ENCODE peak calls at places on chromosomes 4 and X, in seven cellular contexts. Q is sigmoid colon, U is suprapubic skin, P is GM12878, Z is breast epithelium, Y is spleen, O is vagina. V is an unnamed sample. For H3K36me3, the result is how much of the 10 kb centered on the place peaks cover.

GRCh38 chr4:103076777-103077347 is 301 bp upstream of the SLC9B2 start:
- DNase-seq in Q (no peak), P (no peak), O (no peak), Y (no peak), U (no peak), Z (no peak), V (no peak)

GRCh38 chr4:83757121-83757621 is 221.3 kb downstream of the GPAT3 start:
- DNase-seq in U (no peak), O (no peak), Y (no peak), Z (no peak), Q (no peak), P (no peak), V (no peak)

GRCh38 chrX:23228950-23229448 is 105.7 kb upstream of the PTCHD1 start:
- DNase-seq in Q (no peak), P (no peak), Z (no peak), U (no peak), O (no peak), Y (no peak), V (peak)

GRCh38 chr4:1049591-1049905 is 38.1 kb downstream of the FGFRL1 start:
- DNase-seq in O (no peak), Y (peak), U (peak), Q (peak), Z (peak), P (no peak), V (peak)

GRCh38 chr4:121050251-121050650 is 22.1 kb downstream of the NDNF start:
- DNase-seq in Q (no peak), P (no peak), Y (no peak), O (no peak), U (no peak), Z (no peak), V (no peak)

GRCh38 chr4:105619193-105619931 is 66.9 kb downstream of the ARHGEF38 start:
- DNase-seq in Z (peak), U (peak), Q (peak), Y (peak), O (no peak), P (no peak), V (peak)

GRCh38 chrX:1468250-1468772 is 15.6 kb upstream of the ASMTL start:
- DNase-seq in Y (peak), O (no peak), Z (no peak), U (no peak), P (peak), Q (peak), V (peak)

GRCh38 chrX:16512401-16512776 is 137.6 kb upstream of the S100G start:
- DNase-seq in Z (no peak), Y (no peak), O (no peak), P (no peak), U (no peak), Q (no peak), V (no peak)

GRCh38 chrX:111100191-111100590 is 4.2 kb downstream of the PAK3 start:
- DNase-seq in Z (no peak), P (no peak), Y (peak), O (no peak), U (no peak), Q (no peak), V (no peak)

GRCh38 chr4:139241086-139241783 is 38.8 kb downstream of the MGARP start:
- DNase-seq in Y (no peak), U (no peak), Z (no peak), P (no peak), O (no peak), Q (no peak), V (no peak)

GRCh38 chr4:173288296-173288695 is 45.9 kb downstream of the HMGB2 start:
- DNase-seq in Z (no peak), Y (no peak), U (no peak), P (peak), Q (peak), O (no peak), V (peak)

GRCh38 chr4:136918772-136919171 is 613.5 kb downstream of the PCDH18 start:
- DNase-seq in U (no peak), Z (no peak), O (no peak), Y (no peak), Q (no peak), P (no peak), V (no peak)

DNA sequence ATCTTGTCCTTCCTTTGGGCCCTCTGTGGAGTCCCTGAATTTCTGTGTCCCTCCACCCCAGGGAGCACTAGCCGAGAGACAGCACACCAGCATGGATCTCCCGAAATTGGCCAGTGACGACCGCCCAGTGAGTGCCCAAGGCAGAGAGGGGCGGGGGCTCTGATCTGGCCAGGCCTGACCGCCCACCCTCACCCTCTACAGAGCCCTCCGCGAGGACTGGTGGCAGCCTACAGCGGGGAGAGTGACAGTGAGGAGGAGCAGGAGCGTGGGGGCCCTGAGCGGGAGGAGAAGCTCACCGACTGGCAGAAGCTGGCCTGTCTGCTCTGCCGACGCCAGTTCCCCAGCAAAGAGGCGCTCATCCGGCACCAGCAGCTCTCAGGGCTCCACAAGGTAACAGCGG is 8.4 kb upstream of the UBA1 start:
- DNase-seq in Z (no peak), U (no peak), O (no peak), Y (peak), Q (no peak), P (no peak), V (no peak)
- H3K36me3 ChIP-seq in Z (under half), U (under half), O (under half), Y (under half), Q (under half), P (under half), V (under half)

DNA sequence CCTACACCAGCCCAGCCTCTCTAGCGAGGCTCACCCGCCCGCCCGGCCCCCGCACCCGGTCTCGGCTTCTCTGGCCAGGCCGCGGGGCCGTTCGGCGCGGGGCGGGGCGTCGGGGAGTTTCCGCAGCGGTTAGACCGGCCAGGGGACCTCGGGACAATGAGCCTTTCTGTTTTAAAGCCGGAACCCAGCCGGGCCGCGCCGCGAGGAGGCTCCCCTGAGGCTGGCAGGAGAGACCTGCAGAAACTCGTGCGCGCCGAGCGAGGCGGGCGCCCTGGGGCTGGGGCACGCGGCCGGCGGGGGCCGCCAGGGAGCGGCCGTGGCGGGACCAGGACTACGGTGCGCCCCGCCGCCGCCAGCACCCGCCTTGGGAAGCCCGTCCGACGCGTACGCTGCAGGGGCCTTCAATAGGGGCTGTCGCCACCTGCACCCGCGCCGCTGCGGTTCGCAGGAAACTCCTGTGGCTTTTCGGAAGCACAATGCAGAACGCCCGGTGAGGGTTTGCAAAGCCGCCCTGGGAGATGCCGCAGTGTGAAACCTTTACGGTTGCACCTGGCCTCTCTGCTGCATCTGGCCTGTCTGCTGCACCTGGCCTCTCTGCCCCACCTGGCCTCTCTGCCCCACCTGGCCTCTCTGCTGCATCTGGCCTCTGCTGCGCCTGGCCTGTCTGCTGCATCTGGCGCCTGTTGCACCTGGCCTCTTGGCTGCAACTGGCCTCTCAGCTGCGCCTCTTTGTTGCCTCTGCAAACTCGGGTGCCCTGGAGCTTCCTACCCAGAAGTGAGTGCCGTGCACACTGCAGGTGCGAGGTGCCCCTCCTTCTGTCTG is 63.9 kb downstream of the TRAPPC11 start:
- DNase-seq in P (peak), Q (peak), O (no peak), U (peak), Z (peak), Y (peak), V (peak)
- TF ChIP-seq POLR2AphosphoS5 in P (peak), Q (no peak), O (no peak), U (no peak), Z (peak), Y (peak), V (no peak)

GRCh38 chr4:89835413-89835812 is 1.5 kb downstream of the SNCA start:
- DNase-seq in O (no peak), Q (no peak), Y (no peak), U (no peak), Z (no peak), P (no peak), V (no peak)
- H3K36me3 ChIP-seq in O (under half), Q (under half), Y (under half), U (under half), Z (under half), P (under half), V (under half)

GRCh38 chrX:12972239-12972638 is 2.7 kb upstream of the TMSB4X start:
- DNase-seq in U (no peak), Z (no peak), Q (no peak), O (no peak), Y (no peak), P (no peak), V (no peak)
- TF ChIP-seq POLR2AphosphoS5 in U (no peak), Z (no peak), Q (no peak), O (no peak), Y (peak), P (no peak), V (no peak)

GRCh38 chr4:3433138-3433869 is 8.5 kb upstream of the HGFAC start:
- DNase-seq in P (no peak), O (no peak), Q (no peak), Y (no peak), U (no peak), Z (no peak), V (peak)

GRCh38 chr4:3432381-3432790 is 9.4 kb upstream of the HGFAC start:
- DNase-seq in P (no peak), O (no peak), Q (no peak), Z (no peak), U (no peak), Y (no peak), V (no peak)

GRCh38 chr4:3430524-3430923 is 11.2 kb upstream of the HGFAC start:
- DNase-seq in P (no peak), O (no peak), Y (no peak), U (no peak), Z (no peak), Q (no peak), V (no peak)

GRCh38 chr4:3429651-3430050 is 12.1 kb upstream of the HGFAC start:
- DNase-seq in Z (no peak), U (no peak), P (no peak), Y (no peak), O (no peak), Q (no peak), V (peak)

DNA sequence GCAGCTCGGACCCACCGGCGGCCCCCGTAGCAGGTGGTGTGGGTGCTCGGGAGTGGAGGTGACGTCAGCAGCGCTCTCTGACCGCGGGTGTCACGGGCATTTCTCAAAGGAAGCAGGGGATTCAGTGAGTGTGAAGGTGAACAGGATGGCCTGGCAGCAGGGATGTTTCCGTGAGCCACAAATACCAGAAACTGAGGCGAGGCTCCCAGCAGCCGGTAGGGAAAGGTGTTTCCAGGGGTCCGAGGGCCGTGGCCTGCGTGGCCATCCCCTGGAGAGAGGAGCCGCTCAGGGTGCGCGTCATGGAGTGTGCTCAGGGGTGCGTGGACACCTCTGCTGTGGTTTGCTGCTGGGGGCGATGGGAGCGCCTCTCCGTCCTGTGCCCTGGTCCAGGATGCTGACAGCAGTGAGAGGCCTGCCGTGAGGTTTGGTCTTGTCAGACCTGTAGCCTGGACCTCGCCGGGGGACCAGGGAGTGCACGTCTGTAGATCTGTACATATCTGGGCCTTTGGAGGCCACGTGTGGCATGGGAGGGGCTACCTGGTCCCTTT is 10.2 kb upstream of the HGFAC start:
- DNase-seq in Z (no peak), U (no peak), P (no peak), O (no peak), Q (no peak), Y (no peak), V (no peak)
- H3K36me3 ChIP-seq in Z (under half), U (half or more), P (under half), O (under half), Q (under half), Y (under half), V (half or more)

DNA sequence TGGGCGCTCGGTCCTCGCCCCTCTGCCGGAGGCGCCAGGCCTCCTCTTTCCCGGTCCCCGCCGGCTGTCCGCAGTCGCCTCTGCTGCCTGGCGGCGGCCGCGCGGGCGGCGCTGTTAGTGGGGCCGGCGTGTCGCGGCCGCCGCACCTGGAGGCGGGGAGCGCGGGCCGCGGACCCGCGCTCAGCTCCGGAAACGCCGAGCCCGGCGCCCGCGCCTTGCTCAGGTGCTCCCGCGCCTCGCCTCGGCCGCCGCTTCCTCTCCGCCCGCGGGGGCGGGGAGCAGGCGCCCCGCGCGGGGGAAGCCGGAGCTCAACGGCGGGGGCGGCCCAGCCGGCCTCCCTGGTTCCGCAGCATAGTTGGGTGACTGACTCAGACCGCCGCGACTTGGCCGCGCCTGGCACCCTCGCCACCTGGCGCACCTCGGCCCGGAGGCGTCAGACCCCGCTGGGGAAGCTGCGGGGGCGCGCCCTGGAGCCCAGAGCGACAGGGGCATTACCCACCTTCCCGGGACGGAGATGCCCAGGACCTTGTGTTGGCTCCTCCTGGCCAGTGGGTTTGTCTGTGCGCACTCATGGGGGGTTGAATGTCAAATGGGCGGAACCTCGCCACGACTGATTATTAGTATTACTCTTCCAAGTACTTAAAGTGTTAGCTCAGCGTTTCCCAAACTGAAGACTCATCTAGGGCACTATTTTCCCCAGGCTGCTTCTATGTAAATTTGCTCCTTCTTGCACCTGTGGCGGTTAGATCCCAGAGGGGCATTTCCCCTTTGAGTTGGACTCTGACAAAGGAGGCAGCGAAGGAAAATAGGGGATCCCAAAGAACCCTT is at the start of gene ARAP2:
- DNase-seq in Q (peak), P (no peak), Y (peak), Z (peak), U (peak), O (no peak), V (peak)
- TF ChIP-seq POLR2AphosphoS5 in Q (no peak), P (no peak), Y (peak), Z (peak), U (no peak), O (no peak), V (peak)

GRCh38 chr4:186596850-186597390 is 41.6 kb upstream of the MTNR1A start:
- DNase-seq in U (no peak), Y (no peak), Z (no peak), P (no peak), Q (no peak), O (no peak), V (no peak)
- H3K36me3 ChIP-seq in U (half or more), Y (under half), Z (under half), P (under half), Q (half or more), O (under half), V (under half)

GRCh38 chrX:154019061-154019621 is 561 bp downstream of the IRAK1 start:
- DNase-seq in Y (no peak), Z (no peak), O (no peak), U (no peak), P (no peak), Q (no peak), V (peak)

GRCh38 chrX:154020500-154021115 is 906 bp upstream of the IRAK1 start:
- DNase-seq in Z (no peak), P (no peak), O (no peak), Y (no peak), Q (no peak), U (no peak), V (no peak)

GRCh38 chrX:154018518-154019060 is 1.1 kb downstream of the IRAK1 start:
- DNase-seq in Z (no peak), Y (no peak), Q (no peak), O (no peak), U (no peak), P (no peak), V (no peak)

GRCh38 chrX:154021131-154021611 is 1.5 kb upstream of the IRAK1 start:
- DNase-seq in Y (peak), Z (no peak), P (no peak), Q (no peak), U (no peak), O (no peak), V (no peak)

GRCh38 chrX:154019633-154020499 is at the start of gene IRAK1:
- DNase-seq in P (no peak), Y (peak), U (no peak), Z (no peak), O (no peak), Q (no peak), V (peak)
- TF ChIP-seq POLR2AphosphoS5 in P (peak), Y (no peak), U (no peak), Z (no peak), O (no peak), Q (no peak), V (no peak)

V was measured in upper lobe of left lung.